ENCODE peak calls at places on chromosomes 12 and 14, in seven cellular contexts. I, Y, E, T, G, C and P are unnamed samples. For H3K9me3, the result is how much of the 10 kb centered on the place peaks cover.

GRCh38 chr12:48973531-48973930 is 2.0 kb upstream of the WNT10B start:
- DNase-seq in I (peak), Y (no peak), G (peak), C (peak), T (peak), E (peak), P (no peak)

GRCh38 chr14:37617864-37618365 is 22.5 kb downstream of the TTC6 start:
- DNase-seq in E (no peak), I (no peak), C (no peak), Y (no peak), G (no peak), T (no peak), P (no peak)

GRCh38 chr12:52871291-52871961 is 22.6 kb upstream of the KRT78 start:
- DNase-seq in T (peak), C (peak), E (peak), G (peak), Y (no peak), I (no peak), P (no peak)

GRCh38 chr12:124217508-124217981 is 77.3 kb upstream of the RFLNA start:
- DNase-seq in E (no peak), I (peak), C (peak), T (no peak), G (no peak), Y (no peak), P (no peak)

GRCh38 chr14:36518586-36519430 is 1.2 kb downstream of the NKX2-1 start:
- DNase-seq in E (no peak), G (no peak), T (no peak), C (no peak), I (peak), Y (no peak), P (no peak)

GRCh38 chr12:6154730-6155459 is 30.4 kb upstream of the VWF start:
- DNase-seq in E (no peak), G (peak), Y (no peak), T (peak), I (no peak), C (no peak), P (no peak)

GRCh38 chr12:107593713-107594381 is 91.8 kb upstream of the PWP1 start:
- DNase-seq in E (no peak), G (no peak), I (peak), C (no peak), T (no peak), Y (no peak), P (no peak)

GRCh38 chr12:97751704-97752103 is 289.1 kb downstream of the RMST start:
- DNase-seq in G (no peak), E (no peak), T (no peak), C (no peak), I (no peak), Y (no peak), P (no peak)

GRCh38 chr12:12032260-12032761 is 38.4 kb upstream of the BCL2L14 start:
- DNase-seq in I (peak), C (no peak), Y (no peak), T (no peak), E (no peak), G (no peak), P (no peak)

GRCh38 chr12:77166711-77167110 is 101.3 kb upstream of the E2F7 start:
- DNase-seq in Y (no peak), C (peak), I (no peak), E (no peak), T (no peak), G (no peak), P (no peak)

GRCh38 chr12:124928095-124928911 is 13.9 kb upstream of the UBC start:
- DNase-seq in I (no peak), T (peak), E (peak), Y (no peak), G (peak), C (peak), P (no peak)

GRCh38 chr14:64387232-64387737 is 868 bp upstream of the MTHFD1 start:
- DNase-seq in C (peak), Y (no peak), G (no peak), T (peak), I (no peak), E (no peak), P (no peak)

GRCh38 chr12:94831081-94831747 is 172.3 kb downstream of the NDUFA12 start:
- DNase-seq in C (no peak), E (no peak), G (no peak), T (no peak), Y (no peak), I (no peak), P (no peak)

GRCh38 chr14:101078892-101079221 is 175.3 kb upstream of the RTL1 start:
- DNase-seq in T (peak), Y (no peak), I (peak), E (no peak), G (no peak), C (no peak), P (no peak)

GRCh38 chr12:114799574-114800487 is 115.9 kb upstream of the TBX3 start:
- DNase-seq in E (peak), C (peak), G (no peak), Y (no peak), I (peak), T (no peak), P (no peak)

GRCh38 chr14:94761999-94762377 is 7.9 kb downstream of the GSC start:
- DNase-seq in G (no peak), E (no peak), C (no peak), T (no peak), Y (no peak), I (no peak), P (no peak)

GRCh38 chr12:34361721-34362316 is 339.5 kb downstream of the ALG10 start:
- DNase-seq in T (no peak), Y (no peak), C (no peak), E (no peak), I (no peak), G (no peak), P (no peak)
- H3K9me3 ChIP-seq in T (half or more), Y (under half), C (under half), E (under half), I (under half), G (under half), P (under half)

GRCh38 chr14:54087376-54087775 is 130.8 kb upstream of the BMP4 start:
- DNase-seq in E (no peak), G (no peak), Y (no peak), T (no peak), I (no peak), C (no peak), P (no peak)
- H3K9me3 ChIP-seq in E (under half), G (under half), Y (under half), T (under half), I (under half), C (under half), P (under half)

GRCh38 chr14:43005807-43006206 is 1399.1 kb downstream of the LRFN5 start:
- DNase-seq in E (no peak), T (no peak), C (peak), I (no peak), Y (no peak), G (no peak), P (no peak)

GRCh38 chr14:43003845-43004244 is 1397.2 kb downstream of the LRFN5 start:
- DNase-seq in G (no peak), I (no peak), C (peak), Y (no peak), E (no peak), T (no peak), P (no peak)

GRCh38 chr14:43001729-43002128 is 1395.1 kb downstream of the LRFN5 start:
- DNase-seq in G (no peak), I (no peak), E (no peak), C (no peak), T (no peak), Y (no peak), P (no peak)
- H3K9me3 ChIP-seq in G (under half), I (half or more), E (under half), C (under half), T (under half), Y (under half), P (under half)

GRCh38 chr12:34396861-34397590 is 374.7 kb downstream of the ALG10 start:
- DNase-seq in G (peak), Y (no peak), E (peak), I (peak), C (no peak), T (peak), P (no peak)
- H3K9me3 ChIP-seq in G (under half), Y (under half), E (under half), I (under half), C (under half), T (half or more), P (under half)